ENCODE peak calls at places on chromosomes 2 and 18, in seven cellular contexts. One of them, this sample, is unnamed.

GRCh38 chr18:21257383-21257782 is 15.4 kb downstream of the GREB1L start:
- DNase-seq in IMR-90: peak; percentile 2
- DNase-seq in H9: no peak
- DNase-seq in neuronal stem cell: no peak
- DNase-seq in H1: no peak
- DNase-seq in trophoblast cell: peak; percentile 12
- DNase-seq in mesenchymal stem cell: no peak
- DNase-seq in this sample: no peak

GRCh38 chr2:55452879-55453278 is 33.2 kb upstream of the CCDC88A start:
- DNase-seq in IMR-90: no peak
- DNase-seq in H9: no peak
- DNase-seq in neuronal stem cell: no peak
- DNase-seq in H1: no peak
- DNase-seq in trophoblast cell: no peak
- DNase-seq in mesenchymal stem cell: no peak
- DNase-seq in this sample: no peak

GRCh38 chr2:239216614-239217273 is 184.1 kb downstream of the HDAC4 start:
- DNase-seq in IMR-90: no peak
- DNase-seq in H9: no peak
- DNase-seq in neuronal stem cell: no peak
- DNase-seq in H1: no peak
- DNase-seq in trophoblast cell: no peak
- DNase-seq in mesenchymal stem cell: no peak
- DNase-seq in this sample: no peak

GRCh38 chr2:112577756-112578155 is 6.7 kb upstream of the CHCHD5 start:
- DNase-seq in IMR-90: peak; percentile 53
- DNase-seq in H9: no peak
- DNase-seq in neuronal stem cell: no peak
- DNase-seq in H1: no peak
- DNase-seq in trophoblast cell: no peak
- DNase-seq in mesenchymal stem cell: peak; percentile 29
- DNase-seq in this sample: peak; percentile 42

GRCh38 chr18:2511451-2511850 is 59.9 kb downstream of the METTL4 start:
- DNase-seq in IMR-90: no peak
- DNase-seq in H9: no peak
- DNase-seq in neuronal stem cell: no peak
- DNase-seq in H1: no peak
- DNase-seq in trophoblast cell: no peak
- DNase-seq in mesenchymal stem cell: no peak
- DNase-seq in this sample: no peak

GRCh38 chr2:221969087-221969829 is 329.5 kb downstream of the PAX3 start:
- DNase-seq in IMR-90: peak; percentile 55
- DNase-seq in H9: no peak
- DNase-seq in neuronal stem cell: peak; percentile 33
- DNase-seq in H1: no peak
- DNase-seq in trophoblast cell: peak; percentile 7
- DNase-seq in mesenchymal stem cell: peak; percentile 55
- DNase-seq in this sample: peak; percentile 40

GRCh38 chr18:79121746-79122474 is 52.7 kb downstream of the ATP9B start:
- DNase-seq in IMR-90: peak; percentile 64
- DNase-seq in H9: no peak
- DNase-seq in neuronal stem cell: no peak
- DNase-seq in H1: no peak
- DNase-seq in trophoblast cell: no peak
- DNase-seq in mesenchymal stem cell: no peak
- DNase-seq in this sample: no peak

GRCh38 chr2:176484838-176485237 is 215.6 kb downstream of the MTX2 start:
- DNase-seq in IMR-90: no peak
- DNase-seq in H9: no peak
- DNase-seq in neuronal stem cell: no peak
- DNase-seq in H1: no peak
- DNase-seq in trophoblast cell: no peak
- DNase-seq in mesenchymal stem cell: no peak
- DNase-seq in this sample: no peak

GRCh38 chr2:176004925-176005324 is 2.9 kb upstream of the LNPK start:
- DNase-seq in IMR-90: no peak
- DNase-seq in H9: no peak
- DNase-seq in neuronal stem cell: no peak
- DNase-seq in H1: no peak
- DNase-seq in trophoblast cell: no peak
- DNase-seq in mesenchymal stem cell: no peak
- DNase-seq in this sample: no peak

GRCh38 chr2:70746076-70746475 is 21.9 kb downstream of the ADD2 start:
- DNase-seq in IMR-90: no peak
- DNase-seq in H9: no peak
- DNase-seq in neuronal stem cell: peak; percentile 49
- DNase-seq in H1: no peak
- DNase-seq in trophoblast cell: no peak
- DNase-seq in mesenchymal stem cell: no peak
- DNase-seq in this sample: no peak

GRCh38 chr18:77062518-77063003 is 70.0 kb downstream of the MBP start:
- DNase-seq in IMR-90: peak; percentile 48
- DNase-seq in H9: no peak
- DNase-seq in neuronal stem cell: no peak
- DNase-seq in H1: no peak
- DNase-seq in trophoblast cell: no peak
- DNase-seq in mesenchymal stem cell: no peak
- DNase-seq in this sample: peak; percentile 77

GRCh38 chr2:156565066-156565710 is 129.0 kb downstream of the GPD2 start:
- DNase-seq in IMR-90: peak; percentile 83
- DNase-seq in H9: no peak
- DNase-seq in neuronal stem cell: no peak
- DNase-seq in H1: no peak
- DNase-seq in trophoblast cell: no peak
- DNase-seq in mesenchymal stem cell: peak; percentile 94
- DNase-seq in this sample: peak; percentile 85

GRCh38 chr18:55013086-55013485 is 53.8 kb upstream of the CCDC68 start:
- DNase-seq in IMR-90: peak; percentile 7
- DNase-seq in H9: no peak
- DNase-seq in neuronal stem cell: no peak
- DNase-seq in H1: no peak
- DNase-seq in trophoblast cell: peak; percentile 39
- DNase-seq in mesenchymal stem cell: no peak
- DNase-seq in this sample: no peak

GRCh38 chr18:77020561-77020960 is 112.0 kb downstream of the MBP start:
- DNase-seq in IMR-90: no peak
- DNase-seq in H9: no peak
- DNase-seq in neuronal stem cell: no peak
- DNase-seq in H1: no peak
- DNase-seq in trophoblast cell: no peak
- DNase-seq in mesenchymal stem cell: no peak
- DNase-seq in this sample: no peak

GRCh38 chr18:46424898-46425297 is 232.1 kb downstream of the LOXHD1 start:
- DNase-seq in IMR-90: no peak
- DNase-seq in H9: peak; percentile 77
- DNase-seq in neuronal stem cell: peak; percentile 35
- DNase-seq in H1: no peak
- DNase-seq in trophoblast cell: no peak
- DNase-seq in mesenchymal stem cell: no peak
- DNase-seq in this sample: peak; percentile 51

DNA sequence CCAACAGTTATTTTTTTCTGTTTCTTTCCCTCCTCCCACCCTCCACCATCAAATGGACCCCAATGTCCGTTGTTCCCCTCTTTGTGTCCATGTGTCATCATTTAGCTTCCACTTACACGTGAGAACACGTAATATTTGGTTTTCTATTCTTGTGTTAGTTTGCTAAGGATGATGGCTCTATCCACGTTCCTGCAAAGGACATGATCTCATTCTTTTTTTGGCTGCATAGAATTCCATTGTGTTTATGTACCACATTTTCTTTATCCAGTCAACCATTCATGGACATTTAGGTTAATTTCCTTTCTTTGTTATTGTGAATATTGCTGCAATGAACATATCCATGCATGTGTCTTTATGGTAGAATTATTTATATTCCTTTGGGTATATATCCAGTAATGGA is 91.3 kb upstream of the TNP1 start:
- DNase-seq in IMR-90: no peak
- DNase-seq in H9: no peak
- DNase-seq in neuronal stem cell: no peak
- DNase-seq in H1: no peak
- DNase-seq in trophoblast cell: no peak
- DNase-seq in mesenchymal stem cell: no peak
- DNase-seq in this sample: no peak
- H2AK5ac ChIP-seq in IMR-90: no peak overlapping the region
- H2AK5ac ChIP-seq in H9: no peak overlapping the region
- H2AK5ac ChIP-seq in neuronal stem cell: no peak overlapping the region
- H2AK5ac ChIP-seq in H1: no peak overlapping the region
- H2AK5ac ChIP-seq in trophoblast cell: no peak overlapping the region
- H2AK5ac ChIP-seq in mesenchymal stem cell: no peak overlapping the region
- H2AK5ac ChIP-seq in this sample: no peak overlapping the region

DNA sequence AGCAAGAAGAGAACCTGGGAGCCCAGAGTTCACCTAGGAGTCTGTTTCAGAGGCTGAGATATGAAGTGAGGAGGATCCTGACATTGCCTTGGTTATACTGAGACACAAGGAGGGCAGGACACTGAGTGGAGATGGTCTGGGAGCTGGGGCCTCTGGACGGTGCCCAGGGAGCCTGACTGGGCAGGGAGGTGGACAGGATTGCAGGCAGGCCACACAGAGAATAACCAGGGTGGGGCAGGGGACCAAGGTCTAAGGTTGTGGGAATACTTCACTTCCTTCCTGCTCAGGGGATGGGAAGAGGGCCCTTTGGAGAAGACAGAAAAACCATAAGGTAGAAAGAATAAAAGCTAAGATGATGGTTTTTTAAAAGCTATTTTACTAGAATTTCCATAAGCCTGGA is 18.7 kb downstream of the EDAR start:
- DNase-seq in IMR-90: no peak
- DNase-seq in H9: no peak
- DNase-seq in neuronal stem cell: no peak
- DNase-seq in H1: no peak
- DNase-seq in trophoblast cell: no peak
- DNase-seq in mesenchymal stem cell: no peak
- DNase-seq in this sample: no peak
- H2AK5ac ChIP-seq in IMR-90: no peak overlapping the region
- H2AK5ac ChIP-seq in H9: no peak overlapping the region
- H2AK5ac ChIP-seq in neuronal stem cell: no peak overlapping the region
- H2AK5ac ChIP-seq in H1: no peak overlapping the region
- H2AK5ac ChIP-seq in trophoblast cell: no peak overlapping the region
- H2AK5ac ChIP-seq in mesenchymal stem cell: no peak overlapping the region
- H2AK5ac ChIP-seq in this sample: no peak overlapping the region

GRCh38 chr2:109205447-109205846 is 76.4 kb downstream of the SH3RF3 start:
- DNase-seq in IMR-90: no peak
- DNase-seq in H9: no peak
- DNase-seq in neuronal stem cell: no peak
- DNase-seq in H1: no peak
- DNase-seq in trophoblast cell: no peak
- DNase-seq in mesenchymal stem cell: no peak
- DNase-seq in this sample: no peak
- H2AK5ac ChIP-seq in IMR-90: no peak overlapping the region
- H2AK5ac ChIP-seq in H9: no peak overlapping the region
- H2AK5ac ChIP-seq in neuronal stem cell: no peak overlapping the region
- H2AK5ac ChIP-seq in H1: no peak overlapping the region
- H2AK5ac ChIP-seq in trophoblast cell: no peak overlapping the region
- H2AK5ac ChIP-seq in mesenchymal stem cell: no peak overlapping the region
- H2AK5ac ChIP-seq in this sample: no peak overlapping the region

GRCh38 chr2:202411097-202411496 is 35.0 kb downstream of the BMPR2 start:
- DNase-seq in IMR-90: no peak
- DNase-seq in H9: no peak
- DNase-seq in neuronal stem cell: no peak
- DNase-seq in H1: no peak
- DNase-seq in trophoblast cell: no peak
- DNase-seq in mesenchymal stem cell: no peak
- DNase-seq in this sample: no peak
- H2AK5ac ChIP-seq in IMR-90: no peak overlapping the region
- H2AK5ac ChIP-seq in H9: no peak overlapping the region
- H2AK5ac ChIP-seq in neuronal stem cell: no peak overlapping the region
- H2AK5ac ChIP-seq in H1: no peak overlapping the region
- H2AK5ac ChIP-seq in trophoblast cell: no peak overlapping the region
- H2AK5ac ChIP-seq in mesenchymal stem cell: no peak overlapping the region
- H2AK5ac ChIP-seq in this sample: no peak overlapping the region

DNA sequence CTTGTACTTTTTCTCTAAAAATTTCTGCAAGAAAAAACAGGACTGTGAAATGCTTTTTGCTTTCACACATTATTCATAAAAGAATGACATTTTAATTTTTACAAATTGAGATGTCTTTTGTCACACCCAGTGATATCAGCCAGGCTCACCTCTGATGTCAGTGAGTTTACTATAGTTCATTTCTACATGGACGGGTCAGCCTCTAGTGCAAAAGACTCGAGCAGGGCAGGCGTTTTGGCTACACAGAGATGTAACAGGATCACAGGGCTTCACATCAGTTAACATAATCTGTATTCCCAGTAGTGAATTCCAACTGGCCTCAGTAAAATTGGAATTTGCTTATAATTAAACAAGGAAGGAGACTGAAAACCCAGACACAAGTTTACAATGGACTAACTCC is 275.5 kb upstream of the ZSWIM2 start:
- DNase-seq in IMR-90: no peak
- DNase-seq in H9: no peak
- DNase-seq in neuronal stem cell: no peak
- DNase-seq in H1: no peak
- DNase-seq in trophoblast cell: no peak
- DNase-seq in mesenchymal stem cell: no peak
- DNase-seq in this sample: no peak
- H2AK5ac ChIP-seq in IMR-90: no peak overlapping the region
- H2AK5ac ChIP-seq in H9: no peak overlapping the region
- H2AK5ac ChIP-seq in neuronal stem cell: no peak overlapping the region
- H2AK5ac ChIP-seq in H1: no peak overlapping the region
- H2AK5ac ChIP-seq in trophoblast cell: no peak overlapping the region
- H2AK5ac ChIP-seq in mesenchymal stem cell: no peak overlapping the region
- H2AK5ac ChIP-seq in this sample: no peak overlapping the region

GRCh38 chr18:75169411-75169810 is 39.5 kb downstream of the PTGR3 start:
- DNase-seq in IMR-90: no peak
- DNase-seq in H9: no peak
- DNase-seq in neuronal stem cell: no peak
- DNase-seq in H1: no peak
- DNase-seq in trophoblast cell: no peak
- DNase-seq in mesenchymal stem cell: no peak
- DNase-seq in this sample: no peak
- H2AK5ac ChIP-seq in IMR-90: no peak overlapping the region
- H2AK5ac ChIP-seq in H9: no peak overlapping the region
- H2AK5ac ChIP-seq in neuronal stem cell: no peak overlapping the region
- H2AK5ac ChIP-seq in H1: no peak overlapping the region
- H2AK5ac ChIP-seq in trophoblast cell: no peak overlapping the region
- H2AK5ac ChIP-seq in mesenchymal stem cell: no peak overlapping the region
- H2AK5ac ChIP-seq in this sample: no peak overlapping the region

GRCh38 chr2:63343397-63344109 is 244.7 kb downstream of the WDPCP start:
- DNase-seq in IMR-90: no peak
- DNase-seq in H9: no peak
- DNase-seq in neuronal stem cell: no peak
- DNase-seq in H1: no peak
- DNase-seq in trophoblast cell: no peak
- DNase-seq in mesenchymal stem cell: no peak
- DNase-seq in this sample: no peak
- H2AK5ac ChIP-seq in IMR-90: no peak overlapping the region
- H2AK5ac ChIP-seq in H9: no peak overlapping the region
- H2AK5ac ChIP-seq in neuronal stem cell: no peak overlapping the region
- H2AK5ac ChIP-seq in H1: no peak overlapping the region
- H2AK5ac ChIP-seq in trophoblast cell: no peak overlapping the region
- H2AK5ac ChIP-seq in mesenchymal stem cell: no peak overlapping the region
- H2AK5ac ChIP-seq in this sample: no peak overlapping the region

This sample was measured in mesendoderm.